ENCODE peak calls at places on chromosome 15, in seven cellular contexts. One of them, this sample, is unnamed.
A peak's percentile ranks its signal among the peaks of the same experiment; 100 is the strongest.

GRCh38 chr15:50710585-50710984 is 24.0 kb upstream of the TRPM7 start:
- DNase-seq in iPS-NIHi11: no peak
- DNase-seq in caudate nucleus: no peak
- DNase-seq in stomach: no peak
- DNase-seq in nephron progenitor cell: no peak
- DNase-seq in GM20000: no peak
- DNase-seq in C1 segment of cervical spinal cord: no peak
- DNase-seq in this sample: no peak

GRCh38 chr15:22930782-22931484 is 49.2 kb downstream of the CYFIP1 start:
- DNase-seq in iPS-NIHi11: no peak
- DNase-seq in caudate nucleus: no peak
- DNase-seq in stomach: peak; percentile 82
- DNase-seq in nephron progenitor cell: no peak
- DNase-seq in GM20000: no peak
- DNase-seq in C1 segment of cervical spinal cord: no peak
- DNase-seq in this sample: no peak

GRCh38 chr15:71660501-71660900 is 149.9 kb upstream of the NR2E3 start:
- DNase-seq in iPS-NIHi11: no peak
- DNase-seq in caudate nucleus: no peak
- DNase-seq in stomach: no peak
- DNase-seq in nephron progenitor cell: no peak
- DNase-seq in GM20000: no peak
- DNase-seq in C1 segment of cervical spinal cord: no peak
- DNase-seq in this sample: no peak

GRCh38 chr15:47675735-47676134 is 41.6 kb upstream of the SEMA6D start:
- DNase-seq in iPS-NIHi11: peak; percentile 30
- DNase-seq in caudate nucleus: no peak
- DNase-seq in stomach: no peak
- DNase-seq in nephron progenitor cell: no peak
- DNase-seq in GM20000: no peak
- DNase-seq in C1 segment of cervical spinal cord: no peak
- DNase-seq in this sample: peak; percentile 54

GRCh38 chr15:31004220-31004733 is 12.8 kb upstream of the MTMR10 start:
- DNase-seq in iPS-NIHi11: peak; percentile 52
- DNase-seq in caudate nucleus: no peak
- DNase-seq in stomach: peak; percentile 36
- DNase-seq in nephron progenitor cell: peak; percentile 12
- DNase-seq in GM20000: peak; percentile 75
- DNase-seq in C1 segment of cervical spinal cord: no peak
- DNase-seq in this sample: peak; percentile 39

GRCh38 chr15:100341662-100342560 is at the start of gene ADAMTS17:
- DNase-seq in iPS-NIHi11: peak; percentile 91
- DNase-seq in caudate nucleus: peak; percentile 91
- DNase-seq in stomach: peak; percentile 97
- DNase-seq in nephron progenitor cell: peak; percentile 96
- DNase-seq in GM20000: peak; percentile 76
- DNase-seq in C1 segment of cervical spinal cord: peak; percentile 75
- DNase-seq in this sample: peak; percentile 99

GRCh38 chr15:69318033-69318432 is 19.3 kb downstream of the PAQR5 start:
- DNase-seq in iPS-NIHi11: no peak
- DNase-seq in caudate nucleus: no peak
- DNase-seq in stomach: no peak
- DNase-seq in nephron progenitor cell: no peak
- DNase-seq in GM20000: no peak
- DNase-seq in C1 segment of cervical spinal cord: no peak
- DNase-seq in this sample: no peak

GRCh38 chr15:57782731-57783130 is 76.2 kb downstream of the POLR2M start:
- DNase-seq in iPS-NIHi11: no peak
- DNase-seq in caudate nucleus: no peak
- DNase-seq in stomach: no peak
- DNase-seq in nephron progenitor cell: no peak
- DNase-seq in GM20000: no peak
- DNase-seq in C1 segment of cervical spinal cord: no peak
- DNase-seq in this sample: no peak